ENCODE peak calls at places on chromosomes 6 and 20, in ten cellular contexts. One of them, this sample, is unnamed.

GRCh38 chr20:2873747-2874041 is 413 bp downstream of the PTPRA start:
- DNase-seq in foreskin keratinocyte: no peak
- DNase-seq in endothelial cell: peak
- DNase-seq in LNCaP clone FGC: no peak
- DNase-seq in fibroblast of mammary gland: peak
- DNase-seq in IMR-90: peak
- DNase-seq in heart right ventricle: peak
- DNase-seq in CD8-positive, alpha-beta T cell: peak
- DNase-seq in AG09319: no peak
- DNase-seq in GM12865: peak
- DNase-seq in this sample: no peak

GRCh38 chr6:37321101-37321500 is 32.7 kb upstream of the RNF8 start:
- DNase-seq in IMR-90: no peak
- DNase-seq in fibroblast of mammary gland: no peak
- DNase-seq in foreskin keratinocyte: no peak
- DNase-seq in LNCaP clone FGC: no peak
- DNase-seq in CD8-positive, alpha-beta T cell: no peak
- DNase-seq in AG09319: no peak
- DNase-seq in heart right ventricle: no peak
- DNase-seq in GM12865: no peak
- DNase-seq in endothelial cell: no peak
- DNase-seq in this sample: no peak

GRCh38 chr6:143098054-143098673 is 37.5 kb downstream of the AIG1 start:
- DNase-seq in CD8-positive, alpha-beta T cell: no peak
- DNase-seq in GM12865: peak
- DNase-seq in IMR-90: no peak
- DNase-seq in AG09319: no peak
- DNase-seq in foreskin keratinocyte: no peak
- DNase-seq in endothelial cell: no peak
- DNase-seq in heart right ventricle: no peak
- DNase-seq in fibroblast of mammary gland: no peak
- DNase-seq in LNCaP clone FGC: no peak
- DNase-seq in this sample: peak

GRCh38 chr6:88921734-88922133 is 41.7 kb downstream of the RNGTT start:
- DNase-seq in heart right ventricle: no peak
- DNase-seq in AG09319: no peak
- DNase-seq in endothelial cell: no peak
- DNase-seq in foreskin keratinocyte: no peak
- DNase-seq in GM12865: no peak
- DNase-seq in CD8-positive, alpha-beta T cell: no peak
- DNase-seq in IMR-90: no peak
- DNase-seq in LNCaP clone FGC: no peak
- DNase-seq in fibroblast of mammary gland: no peak
- DNase-seq in this sample: no peak

GRCh38 chr6:28922841-28923317 is 906 bp downstream of the TRIM27 start:
- DNase-seq in endothelial cell: peak
- DNase-seq in heart right ventricle: peak
- DNase-seq in foreskin keratinocyte: peak
- DNase-seq in fibroblast of mammary gland: peak
- DNase-seq in IMR-90: peak
- DNase-seq in AG09319: no peak
- DNase-seq in CD8-positive, alpha-beta T cell: no peak
- DNase-seq in LNCaP clone FGC: no peak
- DNase-seq in GM12865: peak
- DNase-seq in this sample: peak

GRCh38 chr6:130313206-130313605 is 52.6 kb upstream of the TMEM200A start:
- DNase-seq in LNCaP clone FGC: no peak
- DNase-seq in CD8-positive, alpha-beta T cell: no peak
- DNase-seq in endothelial cell: no peak
- DNase-seq in GM12865: no peak
- DNase-seq in foreskin keratinocyte: no peak
- DNase-seq in heart right ventricle: no peak
- DNase-seq in AG09319: no peak
- DNase-seq in IMR-90: no peak
- DNase-seq in fibroblast of mammary gland: no peak
- DNase-seq in this sample: no peak

GRCh38 chr6:112362027-112362795 is 15.1 kb downstream of the RFPL4B start:
- DNase-seq in CD8-positive, alpha-beta T cell: no peak
- DNase-seq in LNCaP clone FGC: no peak
- DNase-seq in IMR-90: no peak
- DNase-seq in endothelial cell: no peak
- DNase-seq in foreskin keratinocyte: no peak
- DNase-seq in AG09319: no peak
- DNase-seq in fibroblast of mammary gland: no peak
- DNase-seq in GM12865: no peak
- DNase-seq in heart right ventricle: no peak
- DNase-seq in this sample: no peak

GRCh38 chr6:36132221-36132895 is 2.0 kb downstream of the MAPK13 start:
- DNase-seq in endothelial cell: no peak
- DNase-seq in GM12865: no peak
- DNase-seq in fibroblast of mammary gland: no peak
- DNase-seq in CD8-positive, alpha-beta T cell: no peak
- DNase-seq in AG09319: no peak
- DNase-seq in foreskin keratinocyte: no peak
- DNase-seq in IMR-90: no peak
- DNase-seq in heart right ventricle: no peak
- DNase-seq in LNCaP clone FGC: no peak
- DNase-seq in this sample: no peak

GRCh38 chr6:28742668-28743270 is 181.0 kb downstream of the TRIM27 start:
- DNase-seq in foreskin keratinocyte: peak
- DNase-seq in endothelial cell: no peak
- DNase-seq in AG09319: no peak
- DNase-seq in IMR-90: peak
- DNase-seq in CD8-positive, alpha-beta T cell: no peak
- DNase-seq in GM12865: peak
- DNase-seq in fibroblast of mammary gland: peak
- DNase-seq in LNCaP clone FGC: peak
- DNase-seq in heart right ventricle: no peak
- DNase-seq in this sample: no peak

GRCh38 chr6:57013501-57013900 is 33.0 kb upstream of the KIAA1586 start:
- DNase-seq in fibroblast of mammary gland: peak
- DNase-seq in heart right ventricle: no peak
- DNase-seq in AG09319: peak
- DNase-seq in GM12865: no peak
- DNase-seq in foreskin keratinocyte: peak
- DNase-seq in IMR-90: peak
- DNase-seq in endothelial cell: no peak
- DNase-seq in LNCaP clone FGC: no peak
- DNase-seq in CD8-positive, alpha-beta T cell: no peak
- DNase-seq in this sample: no peak

GRCh38 chr20:17691758-17692157 is 8.0 kb upstream of the BANF2 start:
- DNase-seq in fibroblast of mammary gland: no peak
- DNase-seq in AG09319: no peak
- DNase-seq in heart right ventricle: no peak
- DNase-seq in CD8-positive, alpha-beta T cell: no peak
- DNase-seq in LNCaP clone FGC: no peak
- DNase-seq in IMR-90: no peak
- DNase-seq in foreskin keratinocyte: no peak
- DNase-seq in endothelial cell: no peak
- DNase-seq in GM12865: no peak
- DNase-seq in this sample: no peak

GRCh38 chr6:119096683-119097310 is 18.3 kb upstream of the FAM184A start:
- DNase-seq in endothelial cell: peak
- DNase-seq in CD8-positive, alpha-beta T cell: no peak
- DNase-seq in IMR-90: peak
- DNase-seq in foreskin keratinocyte: peak
- DNase-seq in heart right ventricle: peak
- DNase-seq in AG09319: no peak
- DNase-seq in GM12865: no peak
- DNase-seq in LNCaP clone FGC: no peak
- DNase-seq in fibroblast of mammary gland: peak
- DNase-seq in this sample: no peak

GRCh38 chr20:3731944-3732326 is 550 bp upstream of the HSPA12B start:
- DNase-seq in endothelial cell: no peak
- DNase-seq in AG09319: no peak
- DNase-seq in CD8-positive, alpha-beta T cell: no peak
- DNase-seq in heart right ventricle: no peak
- DNase-seq in fibroblast of mammary gland: no peak
- DNase-seq in IMR-90: no peak
- DNase-seq in LNCaP clone FGC: no peak
- DNase-seq in foreskin keratinocyte: no peak
- DNase-seq in GM12865: no peak
- DNase-seq in this sample: no peak

GRCh38 chr6:169224185-169224695 is 29.4 kb downstream of the THBS2 start:
- DNase-seq in IMR-90: peak
- DNase-seq in LNCaP clone FGC: no peak
- DNase-seq in AG09319: no peak
- DNase-seq in heart right ventricle: peak
- DNase-seq in GM12865: no peak
- DNase-seq in CD8-positive, alpha-beta T cell: no peak
- DNase-seq in fibroblast of mammary gland: peak
- DNase-seq in foreskin keratinocyte: peak
- DNase-seq in endothelial cell: no peak
- DNase-seq in this sample: no peak

GRCh38 chr6:11668455-11668854 is 110.1 kb downstream of the ADTRP start:
- DNase-seq in foreskin keratinocyte: no peak
- DNase-seq in AG09319: no peak
- DNase-seq in CD8-positive, alpha-beta T cell: no peak
- DNase-seq in endothelial cell: no peak
- DNase-seq in fibroblast of mammary gland: no peak
- DNase-seq in heart right ventricle: no peak
- DNase-seq in GM12865: peak
- DNase-seq in IMR-90: no peak
- DNase-seq in LNCaP clone FGC: no peak
- DNase-seq in this sample: no peak

DNA sequence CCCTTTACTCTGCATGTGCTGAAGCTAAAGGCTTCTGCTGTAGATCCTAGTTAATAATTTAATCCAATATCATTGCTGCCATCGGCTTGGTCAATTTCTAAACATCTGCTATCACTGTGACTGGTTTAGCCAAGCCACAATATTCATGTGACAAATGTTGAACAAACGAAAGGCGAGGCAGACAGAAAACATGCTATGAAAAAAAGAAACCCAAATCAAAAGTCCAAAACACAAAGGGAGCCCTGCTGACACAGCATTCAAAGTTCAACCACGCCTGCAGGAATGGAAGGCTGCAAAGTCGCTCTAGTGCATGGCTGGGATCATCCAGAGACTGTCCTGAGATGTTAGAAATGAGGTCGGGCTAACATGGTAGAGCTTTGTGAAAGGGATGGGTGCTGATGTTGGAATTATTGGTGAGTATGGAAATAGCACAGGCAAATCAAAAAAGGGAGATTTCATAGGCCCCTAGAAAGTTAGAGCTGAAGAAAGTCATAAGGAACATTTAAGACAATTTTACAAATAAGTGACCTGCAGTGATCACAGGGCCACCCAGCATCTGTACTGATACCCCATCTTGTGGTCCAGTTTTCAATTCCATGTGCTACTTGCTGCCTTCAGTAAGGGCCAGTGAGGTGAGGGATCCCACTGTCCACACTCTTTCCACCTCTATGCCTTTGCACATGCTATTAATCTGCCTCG is 8.8 kb upstream of the NHSL1 start:
- DNase-seq in foreskin keratinocyte: no peak
- DNase-seq in LNCaP clone FGC: no peak
- DNase-seq in fibroblast of mammary gland: no peak
- DNase-seq in heart right ventricle: no peak
- DNase-seq in CD8-positive, alpha-beta T cell: no peak
- DNase-seq in IMR-90: no peak
- DNase-seq in GM12865: no peak
- DNase-seq in endothelial cell: no peak
- DNase-seq in AG09319: no peak
- DNase-seq in this sample: no peak
- TF ChIP-seq CTCF in foreskin keratinocyte: no peak
- TF ChIP-seq CTCF in LNCaP clone FGC: no peak
- TF ChIP-seq CTCF in fibroblast of mammary gland: no peak
- TF ChIP-seq CTCF in heart right ventricle: no peak
- TF ChIP-seq CTCF in CD8-positive, alpha-beta T cell: no peak
- TF ChIP-seq CTCF in IMR-90: no peak
- TF ChIP-seq CTCF in GM12865: no peak
- TF ChIP-seq CTCF in endothelial cell: no peak
- TF ChIP-seq CTCF in AG09319: no peak
- TF ChIP-seq CTCF in this sample: no peak

DNA sequence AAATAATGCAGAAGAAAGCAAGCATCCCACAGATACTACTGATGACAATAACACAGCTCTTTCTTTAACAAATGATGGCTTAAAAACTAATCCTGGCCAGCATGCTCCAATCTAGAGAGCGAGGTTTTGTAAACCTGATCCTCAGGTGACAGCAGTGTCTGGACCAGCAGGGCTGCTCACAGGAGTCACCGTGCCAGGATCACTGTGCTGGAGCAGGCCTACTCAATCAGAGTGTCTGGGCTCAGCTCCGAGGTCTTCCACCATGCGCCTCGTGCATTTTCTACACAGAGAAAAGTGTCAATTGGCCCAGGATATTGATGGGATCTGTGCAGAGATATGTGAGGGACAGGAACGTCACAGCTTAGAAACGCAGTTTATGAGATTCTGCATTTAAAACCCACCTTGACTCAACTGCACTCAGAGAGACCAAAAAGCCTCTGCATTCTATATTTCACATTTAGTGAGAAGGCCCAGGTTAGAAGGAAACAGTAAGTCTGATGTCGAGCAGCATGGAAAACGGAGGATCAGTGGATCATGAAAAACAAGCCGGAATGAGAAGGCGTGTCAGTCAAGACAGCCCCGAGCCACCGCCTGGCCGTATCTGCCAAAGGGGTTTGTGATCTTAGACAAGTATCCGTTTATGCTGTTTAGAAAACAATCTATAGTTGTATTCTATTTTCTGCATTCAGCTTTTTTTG is 7.8 kb downstream of the RAMACL start:
- DNase-seq in CD8-positive, alpha-beta T cell: no peak
- DNase-seq in IMR-90: no peak
- DNase-seq in LNCaP clone FGC: no peak
- DNase-seq in foreskin keratinocyte: no peak
- DNase-seq in GM12865: no peak
- DNase-seq in endothelial cell: no peak
- DNase-seq in heart right ventricle: no peak
- DNase-seq in AG09319: no peak
- DNase-seq in fibroblast of mammary gland: no peak
- DNase-seq in this sample: no peak
- TF ChIP-seq CTCF in CD8-positive, alpha-beta T cell: no peak
- TF ChIP-seq CTCF in IMR-90: no peak
- TF ChIP-seq CTCF in LNCaP clone FGC: no peak
- TF ChIP-seq CTCF in foreskin keratinocyte: no peak
- TF ChIP-seq CTCF in GM12865: no peak
- TF ChIP-seq CTCF in endothelial cell: no peak
- TF ChIP-seq CTCF in heart right ventricle: no peak
- TF ChIP-seq CTCF in AG09319: no peak
- TF ChIP-seq CTCF in fibroblast of mammary gland: no peak
- TF ChIP-seq CTCF in this sample: no peak

GRCh38 chr6:149898966-149899365 is 1.1 kb upstream of the RAET1E start:
- DNase-seq in IMR-90: no peak
- DNase-seq in AG09319: no peak
- DNase-seq in CD8-positive, alpha-beta T cell: no peak
- DNase-seq in heart right ventricle: no peak
- DNase-seq in GM12865: no peak
- DNase-seq in fibroblast of mammary gland: no peak
- DNase-seq in foreskin keratinocyte: no peak
- DNase-seq in endothelial cell: no peak
- DNase-seq in LNCaP clone FGC: no peak
- DNase-seq in this sample: no peak
- TF ChIP-seq CTCF in IMR-90: no peak
- TF ChIP-seq CTCF in AG09319: no peak
- TF ChIP-seq CTCF in CD8-positive, alpha-beta T cell: no peak
- TF ChIP-seq CTCF in heart right ventricle: no peak
- TF ChIP-seq CTCF in GM12865: no peak
- TF ChIP-seq CTCF in fibroblast of mammary gland: no peak
- TF ChIP-seq CTCF in foreskin keratinocyte: no peak
- TF ChIP-seq CTCF in endothelial cell: no peak
- TF ChIP-seq CTCF in LNCaP clone FGC: no peak
- TF ChIP-seq CTCF in this sample: no peak

GRCh38 chr6:44737829-44738528 is 350.5 kb downstream of the CDC5L start:
- DNase-seq in fibroblast of mammary gland: peak
- DNase-seq in LNCaP clone FGC: no peak
- DNase-seq in endothelial cell: no peak
- DNase-seq in IMR-90: no peak
- DNase-seq in AG09319: no peak
- DNase-seq in GM12865: peak
- DNase-seq in foreskin keratinocyte: no peak
- DNase-seq in heart right ventricle: no peak
- DNase-seq in CD8-positive, alpha-beta T cell: no peak
- DNase-seq in this sample: peak
- TF ChIP-seq CTCF in fibroblast of mammary gland: no peak
- TF ChIP-seq CTCF in LNCaP clone FGC: no peak
- TF ChIP-seq CTCF in endothelial cell: no peak
- TF ChIP-seq CTCF in IMR-90: no peak
- TF ChIP-seq CTCF in AG09319: no peak
- TF ChIP-seq CTCF in GM12865: no peak
- TF ChIP-seq CTCF in foreskin keratinocyte: no peak
- TF ChIP-seq CTCF in heart right ventricle: no peak
- TF ChIP-seq CTCF in CD8-positive, alpha-beta T cell: no peak
- TF ChIP-seq CTCF in this sample: no peak

This sample was measured in GM20000.